ENCODE peak calls at places on chromosome 20, in seven cellular contexts. N is HCT116, D is K562, G is SK-N-SH, I is GM12878, C is HepG2, P is H1. Y is an unnamed sample.

GRCh38 chr20:2814587-2815051 is at the start of gene C20orf141:
- DNase-seq in N (no peak), D (no peak), G (peak), I (no peak), C (no peak), P (no peak), Y (peak)

GRCh38 chr20:2696646-2697045 is 4.1 kb downstream of the EBF4 start:
- DNase-seq in N (no peak), D (no peak), G (no peak), I (no peak), C (no peak), P (peak), Y (no peak)

GRCh38 chr20:11891081-11891826 is 26.4 kb upstream of the BTBD3 start:
- DNase-seq in N (no peak), D (peak), G (peak), I (no peak), C (peak), P (peak), Y (no peak)

GRCh38 chr20:11906626-11907480 is 10.8 kb upstream of the BTBD3 start:
- DNase-seq in N (no peak), D (no peak), G (no peak), I (no peak), C (no peak), P (no peak), Y (no peak)

GRCh38 chr20:58604410-58604881 is 46.6 kb upstream of the STX16 start:
- DNase-seq in N (no peak), D (no peak), G (peak), I (no peak), C (no peak), P (no peak), Y (no peak)

GRCh38 chr20:21174425-21175239 is 48.8 kb downstream of the KIZ start:
- DNase-seq in N (no peak), D (no peak), G (no peak), I (no peak), C (peak), P (no peak), Y (no peak)

GRCh38 chr20:42018979-42019378 is 400.8 kb upstream of the CHD6 start:
- DNase-seq in N (no peak), D (no peak), G (no peak), I (no peak), C (peak), P (no peak), Y (no peak)

GRCh38 chr20:37897008-37897548 is 5.8 kb upstream of the VSTM2L start:
- DNase-seq in N (no peak), D (peak), G (peak), I (no peak), C (no peak), P (peak), Y (no peak)

GRCh38 chr20:32789896-32790750 is 27.9 kb downstream of the DNMT3B start:
- DNase-seq in N (no peak), D (peak), G (peak), I (peak), C (peak), P (peak), Y (peak)

GRCh38 chr20:44973053-44973452 is 6.7 kb downstream of the STK4 start:
- DNase-seq in N (no peak), D (no peak), G (no peak), I (no peak), C (no peak), P (no peak), Y (no peak)

GRCh38 chr20:13267231-13267630 is 46.2 kb downstream of the ISM1 start:
- DNase-seq in N (no peak), D (no peak), G (no peak), I (no peak), C (no peak), P (no peak), Y (no peak)

GRCh38 chr20:25254986-25255680 is 7.2 kb downstream of the PYGB start:
- DNase-seq in N (no peak), D (no peak), G (peak), I (no peak), C (no peak), P (no peak), Y (no peak)

GRCh38 chr20:13953227-13953626 is 37.2 kb downstream of the SEL1L2 start:
- DNase-seq in N (no peak), D (no peak), G (no peak), I (no peak), C (peak), P (peak), Y (no peak)

GRCh38 chr20:41701596-41702350 is 83.6 kb upstream of the CHD6 start:
- DNase-seq in N (no peak), D (no peak), G (no peak), I (no peak), C (no peak), P (peak), Y (no peak)

GRCh38 chr20:43477634-43478033 is 19.9 kb downstream of the SRSF6 start:
- DNase-seq in N (no peak), D (no peak), G (no peak), I (no peak), C (no peak), P (no peak), Y (no peak)

GRCh38 chr20:57501461-57502330 is 23.2 kb downstream of the CTCFL start:
- DNase-seq in N (no peak), D (no peak), G (no peak), I (no peak), C (no peak), P (no peak), Y (peak)

GRCh38 chr20:11753155-11753554 is 164.5 kb upstream of the BTBD3 start:
- DNase-seq in N (no peak), D (no peak), G (no peak), I (no peak), C (no peak), P (no peak), Y (no peak)

GRCh38 chr20:2826655-2827054 is 10.5 kb downstream of the TMEM239 start:
- DNase-seq in N (no peak), D (no peak), G (no peak), I (no peak), C (no peak), P (no peak), Y (no peak)

GRCh38 chr20:21294755-21295154 is 8.4 kb upstream of the XRN2 start:
- DNase-seq in N (no peak), D (no peak), G (no peak), I (no peak), C (no peak), P (no peak), Y (no peak)

GRCh38 chr20:19861147-19861759 is 103.2 kb downstream of the RIN2 start:
- DNase-seq in N (no peak), D (no peak), G (no peak), I (no peak), C (no peak), P (no peak), Y (no peak)

GRCh38 chr20:1335961-1336698 is 7.2 kb upstream of the SDCBP2 start:
- DNase-seq in N (no peak), D (no peak), G (no peak), I (no peak), C (no peak), P (peak), Y (no peak)

GRCh38 chr20:25376236-25376635 is 14.4 kb downstream of the ABHD12 start:
- DNase-seq in N (no peak), D (no peak), G (no peak), I (no peak), C (no peak), P (no peak), Y (no peak)

GRCh38 chr20:57908226-57908625 is 198.4 kb upstream of the PMEPA1 start:
- DNase-seq in N (no peak), D (no peak), G (no peak), I (no peak), C (no peak), P (no peak), Y (no peak)

GRCh38 chr20:1932971-1933370 is 37.8 kb downstream of the SIRPA start:
- DNase-seq in N (no peak), D (no peak), G (peak), I (no peak), C (no peak), P (no peak), Y (no peak)

GRCh38 chr20:19211661-19212523 is 550 bp upstream of the SLC24A3 start:
- DNase-seq in N (no peak), D (no peak), G (peak), I (no peak), C (no peak), P (peak), Y (no peak)

GRCh38 chr20:24491043-24491756 is 21.8 kb downstream of the SYNDIG1 start:
- DNase-seq in N (no peak), D (no peak), G (no peak), I (no peak), C (no peak), P (no peak), Y (no peak)

DNA sequence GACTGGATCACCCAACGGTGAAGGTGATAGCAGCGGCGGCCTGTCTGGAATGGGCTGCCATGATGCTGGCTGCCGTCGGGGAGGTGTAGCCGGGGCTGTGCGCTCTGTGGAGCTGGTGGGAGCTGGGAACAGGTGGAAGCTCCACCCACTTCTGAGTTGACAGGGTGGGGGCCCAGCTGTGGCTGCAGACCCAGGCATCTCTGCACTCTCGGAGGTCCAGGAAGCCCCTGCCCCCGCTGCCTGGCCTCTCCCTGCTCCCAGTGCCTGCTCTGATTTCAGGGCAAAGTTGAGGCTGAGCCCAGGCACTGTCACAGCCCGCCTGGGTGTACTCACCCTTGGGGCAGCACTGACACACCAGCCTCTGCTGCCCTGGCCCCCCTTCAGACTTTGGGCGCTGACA is 18.1 kb upstream of the CHRNA4 start:
- DNase-seq in N (no peak), D (no peak), G (no peak), I (no peak), C (no peak), P (no peak), Y (no peak)
- TF ChIP-seq JUND in N (no peak), D (no peak), G (no peak), I (no peak), C (no peak), P (no peak), Y (no peak)

GRCh38 chr20:53282217-53282955 is 310.2 kb downstream of the TSHZ2 start:
- DNase-seq in N (no peak), D (no peak), G (no peak), I (no peak), C (no peak), P (no peak), Y (no peak)
- TF ChIP-seq JUND in N (no peak), D (no peak), G (no peak), I (no peak), C (no peak), P (no peak), Y (no peak)

DNA sequence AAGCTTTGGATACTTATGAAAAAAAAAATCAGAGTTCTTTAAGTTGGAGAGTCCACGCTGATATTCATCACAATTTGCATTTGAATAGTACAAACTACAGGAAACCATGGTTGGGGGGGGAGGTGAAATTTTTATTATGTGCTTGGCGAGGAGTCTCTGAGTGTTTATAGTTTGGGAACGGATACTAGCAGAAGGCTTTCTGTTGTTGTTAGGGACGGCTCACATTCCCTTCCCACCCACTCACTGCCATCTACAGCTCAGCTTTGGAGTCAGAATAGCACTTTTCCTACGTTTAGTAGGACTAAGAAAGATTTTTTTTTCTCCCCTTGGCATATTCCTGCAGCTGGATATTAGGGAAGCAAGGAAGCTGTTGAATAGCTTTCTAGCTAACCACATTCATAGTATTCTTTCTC is 235.0 kb upstream of the ZNF217 start:
- DNase-seq in N (peak), D (peak), G (no peak), I (no peak), C (no peak), P (no peak), Y (no peak)
- TF ChIP-seq JUND in N (no peak), D (peak), G (no peak), I (no peak), C (no peak), P (no peak), Y (no peak)

GRCh38 chr20:34365765-34366213 is 2.7 kb downstream of the ITCH start:
- DNase-seq in N (no peak), D (no peak), G (no peak), I (peak), C (no peak), P (no peak), Y (no peak)
- TF ChIP-seq JUND in N (no peak), D (no peak), G (no peak), I (no peak), C (no peak), P (no peak), Y (no peak)

DNA sequence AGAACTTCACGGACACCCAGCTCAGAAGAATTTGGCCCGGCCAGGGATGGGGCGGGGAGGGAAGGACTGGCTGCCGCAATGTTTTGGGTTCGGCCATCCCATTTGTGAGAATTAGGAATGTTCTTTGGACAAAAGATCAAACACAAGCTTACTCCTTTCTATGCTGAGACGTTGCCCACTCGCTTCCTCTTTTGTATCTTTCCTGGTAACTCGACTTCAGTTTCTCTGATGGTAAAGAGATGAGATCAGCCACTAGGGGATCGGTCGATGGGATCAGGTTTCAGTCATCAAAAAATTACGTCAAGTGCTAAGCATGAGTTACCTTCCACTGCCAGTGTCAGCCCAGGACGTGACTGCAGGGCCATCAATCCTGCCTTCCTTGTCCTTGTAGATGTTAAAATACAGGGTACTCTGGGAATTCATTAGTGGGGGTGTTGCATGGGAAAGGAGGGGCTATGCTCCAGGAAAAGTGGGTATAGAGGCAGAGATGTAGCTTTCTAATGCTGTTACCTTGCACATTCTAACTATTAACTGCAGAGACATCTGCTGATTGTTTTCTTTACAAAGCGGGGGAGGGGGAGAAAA is 190.2 kb downstream of the TSHZ2 start:
- DNase-seq in N (peak), D (peak), G (no peak), I (no peak), C (no peak), P (peak), Y (peak)
- TF ChIP-seq JUND in N (peak), D (peak), G (no peak), I (no peak), C (no peak), P (peak), Y (no peak)

DNA sequence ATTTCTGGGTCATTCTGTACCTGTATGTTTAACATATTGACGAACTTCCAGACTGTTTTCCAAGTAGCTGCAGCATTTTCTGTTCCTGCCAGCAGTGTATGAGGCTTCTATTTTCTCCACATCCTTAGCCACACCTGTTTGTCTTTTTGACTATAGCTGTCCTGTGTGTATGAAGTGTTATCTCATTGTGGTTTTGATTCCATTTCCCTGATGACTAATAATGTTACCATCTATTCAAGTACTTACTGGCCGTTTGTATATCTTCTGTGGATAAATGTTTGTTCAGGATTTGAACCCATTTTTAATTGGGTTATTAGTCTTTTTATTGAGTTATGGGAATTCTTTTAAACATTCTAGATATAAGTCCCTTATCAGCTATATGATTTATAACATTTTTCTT is 95.2 kb downstream of the JAG1 start:
- DNase-seq in N (peak), D (no peak), G (no peak), I (no peak), C (peak), P (no peak), Y (no peak)
- TF ChIP-seq JUND in N (peak), D (no peak), G (peak), I (no peak), C (no peak), P (no peak), Y (no peak)

DNA sequence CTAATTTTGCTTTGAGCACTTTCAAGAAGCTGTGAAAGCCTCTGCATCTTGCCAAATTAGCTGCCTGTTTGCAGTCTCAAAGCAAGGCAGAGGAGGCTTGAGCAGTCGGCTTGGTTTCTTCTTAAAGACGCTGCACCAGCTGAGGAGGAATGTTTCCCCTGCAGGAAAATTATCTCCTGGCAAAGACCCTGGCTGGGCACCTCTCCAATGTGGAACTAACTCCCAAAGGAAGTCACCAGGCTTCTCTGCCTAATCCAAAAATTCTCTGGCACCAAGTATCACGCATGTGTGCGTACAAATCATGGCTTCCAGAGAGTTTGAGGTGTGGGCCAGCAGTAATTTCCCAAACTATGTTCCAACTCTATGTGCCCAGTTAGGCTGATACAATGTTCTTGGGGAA is 176.2 kb downstream of the KIF16B start:
- DNase-seq in N (no peak), D (no peak), G (no peak), I (no peak), C (no peak), P (no peak), Y (no peak)
- TF ChIP-seq JUND in N (no peak), D (no peak), G (no peak), I (no peak), C (no peak), P (no peak), Y (no peak)

GRCh38 chr20:47013606-47014005 is 119.0 kb downstream of the EYA2 start:
- DNase-seq in N (no peak), D (no peak), G (no peak), I (no peak), C (no peak), P (no peak), Y (peak)

GRCh38 chr20:47020231-47020630 is 125.6 kb downstream of the EYA2 start:
- DNase-seq in N (no peak), D (no peak), G (no peak), I (no peak), C (no peak), P (no peak), Y (no peak)

GRCh38 chr20:47019106-47019824 is 124.6 kb downstream of the EYA2 start:
- DNase-seq in N (no peak), D (no peak), G (peak), I (no peak), C (no peak), P (no peak), Y (no peak)

GRCh38 chr20:47018381-47018780 is 123.7 kb downstream of the EYA2 start:
- DNase-seq in N (no peak), D (no peak), G (no peak), I (no peak), C (no peak), P (no peak), Y (no peak)

DNA sequence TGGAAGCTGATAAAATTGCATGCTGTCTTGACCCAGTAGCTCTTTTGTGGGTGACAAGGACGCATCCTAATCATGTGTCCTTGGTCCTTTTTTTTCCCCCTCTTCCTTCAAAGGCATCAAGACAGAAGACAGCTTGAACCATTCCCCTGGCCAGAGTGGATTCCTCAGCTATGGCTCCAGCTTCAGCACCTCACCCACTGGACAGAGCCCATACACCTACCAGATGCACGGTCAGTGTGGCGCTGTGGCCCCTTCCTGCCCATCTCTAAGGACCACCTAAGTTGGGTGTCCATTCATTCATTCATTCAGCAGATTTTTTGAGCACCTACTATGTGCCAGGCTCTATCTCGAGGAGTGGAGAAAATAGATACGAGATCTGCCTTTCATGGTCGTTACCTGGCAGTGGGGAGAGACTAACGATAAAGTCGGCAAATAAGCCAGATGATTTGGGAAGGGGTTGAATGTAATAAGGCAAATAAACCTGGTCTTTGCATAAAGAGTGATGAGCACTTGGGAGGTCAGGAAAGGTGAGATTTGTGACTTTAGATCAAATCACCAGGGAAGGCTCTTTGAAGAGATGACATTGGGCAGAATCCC is 121.5 kb downstream of the EYA2 start:
- DNase-seq in N (no peak), D (peak), G (no peak), I (no peak), C (no peak), P (no peak), Y (no peak)
- TF ChIP-seq JUND in N (no peak), D (no peak), G (no peak), I (no peak), C (no peak), P (no peak), Y (no peak)

GRCh38 chr20:61929971-61930666 is 135.6 kb downstream of the TAF4 start:
- DNase-seq in N (no peak), D (no peak), G (no peak), I (no peak), C (no peak), P (peak), Y (no peak)
- TF ChIP-seq JUND in N (no peak), D (no peak), G (no peak), I (no peak), C (no peak), P (no peak), Y (no peak)